ENCODE peak calls at places on chromosomes 16 and 17, in seven cellular contexts. X, H, I, M, Q, V and G are unnamed samples.

GRCh38 chr17:48547839-48548686 is 3.2 kb upstream of the HOXB2 start:
- DNase-seq in H (no peak), Q (no peak), X (no peak), V (peak; percentile 29), M (no peak), I (no peak), G (no peak)

GRCh38 chr17:49277638-49278037 is 47.1 kb upstream of the PHOSPHO1 start:
- DNase-seq in M (no peak), X (no peak), V (no peak), H (no peak), Q (peak; percentile 37), I (no peak), G (no peak)

GRCh38 chr17:69424287-69425041 is 10.0 kb downstream of the MAP2K6 start:
- DNase-seq in H (no peak), Q (no peak), I (no peak), X (no peak), V (no peak), M (no peak), G (no peak)

GRCh38 chr16:25512041-25512440 is 179.7 kb upstream of the HS3ST4 start:
- DNase-seq in V (no peak), Q (no peak), H (no peak), I (no peak), X (no peak), M (no peak), G (no peak)

GRCh38 chr17:17809527-17810373 is 27.0 kb downstream of the SREBF1 start:
- DNase-seq in V (no peak), Q (peak; percentile 71), H (no peak), M (no peak), I (no peak), X (no peak), G (no peak)

GRCh38 chr16:19559242-19559910 is 3.9 kb downstream of the VPS35L start:
- DNase-seq in Q (no peak), M (peak; percentile 45), I (peak; percentile 67), X (peak; percentile 29), V (no peak), H (no peak), G (peak; percentile 32)

GRCh38 chr16:87996962-87997880 is 46.0 kb downstream of the BANP start:
- DNase-seq in M (no peak), I (no peak), H (no peak), Q (no peak), X (no peak), V (no peak), G (no peak)

GRCh38 chr17:63685021-63685420 is 14.9 kb downstream of the LIMD2 start:
- DNase-seq in V (no peak), M (no peak), I (no peak), H (no peak), X (no peak), Q (no peak), G (no peak)

GRCh38 chr17:45784293-45784582 is at the start of gene CRHR1:
- DNase-seq in Q (no peak), I (no peak), X (no peak), V (no peak), H (no peak), M (no peak), G (no peak)

GRCh38 chr16:66961065-66961744 is at the start of gene CES3:
- DNase-seq in V (peak; percentile 33), I (peak; percentile 80), M (no peak), Q (peak; percentile 84), H (no peak), X (peak; percentile 81), G (peak; percentile 27)

GRCh38 chr16:74679983-74680382 is 13.3 kb upstream of the RFWD3 start:
- DNase-seq in H (no peak), X (no peak), I (no peak), M (no peak), V (no peak), Q (no peak), G (no peak)

GRCh38 chr16:81774348-81774747 is 4.7 kb upstream of the PLCG2 start:
- DNase-seq in Q (no peak), X (no peak), I (peak; percentile 84), M (no peak), V (no peak), H (no peak), G (no peak)

GRCh38 chr17:75830168-75831031 is 13.8 kb downstream of the UNC13D start:
- DNase-seq in H (no peak), Q (no peak), X (no peak), V (no peak), I (peak; percentile 55), M (no peak), G (no peak)

GRCh38 chr16:22220076-22220453 is 14.0 kb downstream of the EEF2K start:
- DNase-seq in Q (peak; percentile 78), X (no peak), V (no peak), I (no peak), H (no peak), M (no peak), G (no peak)

GRCh38 chr16:10827691-10828341 is 9.2 kb upstream of the TVP23A start:
- DNase-seq in I (no peak), M (no peak), X (no peak), V (no peak), Q (peak; percentile 81), H (peak; percentile 63), G (no peak)

GRCh38 chr17:2385240-2386202 is 15.3 kb downstream of the MNT start:
- DNase-seq in V (no peak), Q (no peak), I (no peak), H (no peak), X (no peak), M (no peak), G (no peak)

GRCh38 chr17:28916302-28916934 is 13.5 kb upstream of the DHRS13 start:
- DNase-seq in H (no peak), M (no peak), I (peak; percentile 62), X (peak; percentile 37), V (peak; percentile 27), Q (peak; percentile 69), G (no peak)

GRCh38 chr16:56610017-56610608 is 1.7 kb downstream of the MT2A start:
- DNase-seq in M (no peak), I (peak; percentile 32), V (peak; percentile 32), X (peak; percentile 57), H (no peak), Q (peak; percentile 82), G (no peak)

GRCh38 chr17:28684963-28685362 is 23.0 kb downstream of the SUPT6H start:
- DNase-seq in H (no peak), M (no peak), V (no peak), Q (no peak), I (no peak), X (no peak), G (no peak)

GRCh38 chr17:58208344-58208743 is 10.7 kb downstream of the MKS1 start:
- DNase-seq in I (no peak), Q (no peak), H (no peak), X (no peak), M (no peak), V (no peak), G (no peak)

GRCh38 chr16:86534779-86535605 is 20.0 kb downstream of the MTHFSD start:
- DNase-seq in I (no peak), X (no peak), H (no peak), Q (no peak), V (no peak), M (no peak), G (no peak)

GRCh38 chr16:55330726-55331647 is 7.0 kb downstream of the IRX6 start:
- DNase-seq in H (no peak), Q (no peak), I (no peak), X (no peak), M (no peak), V (no peak), G (no peak)

GRCh38 chr17:17808706-17809432 is 27.9 kb downstream of the SREBF1 start:
- DNase-seq in Q (no peak), X (no peak), M (no peak), V (no peak), I (peak; percentile 48), H (no peak), G (no peak)

GRCh38 chr17:50893183-50893993 is 27.2 kb upstream of the TOB1 start:
- DNase-seq in H (no peak), M (peak; percentile 75), X (no peak), Q (no peak), I (no peak), V (no peak), G (no peak)

GRCh38 chr17:81008140-81008539 is 16.5 kb downstream of the CHMP6 start:
- DNase-seq in M (no peak), H (no peak), I (no peak), V (no peak), X (no peak), Q (no peak), G (no peak)

DNA sequence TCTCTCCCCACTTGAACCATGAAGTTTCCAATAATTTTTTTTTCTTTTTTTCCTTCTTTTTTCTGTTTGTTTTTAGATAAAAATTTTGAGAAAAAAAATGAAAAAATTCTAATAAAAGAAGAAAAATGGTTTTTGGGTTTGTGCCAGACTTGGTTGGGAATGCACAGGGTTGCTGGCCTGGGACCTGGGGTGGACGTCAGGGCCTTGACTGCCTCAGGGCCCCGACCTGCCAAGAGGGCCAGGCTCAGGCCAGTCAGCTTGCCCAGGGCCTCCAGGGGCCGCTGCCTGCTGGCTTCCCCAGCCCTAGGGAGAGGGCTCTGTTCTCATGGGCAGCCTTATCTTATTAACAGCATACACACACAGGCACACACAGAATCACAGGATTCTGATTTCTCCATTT is 6.5 kb downstream of the TBX6 start:
- DNase-seq in Q (no peak), V (no peak), X (no peak), I (no peak), M (no peak), H (no peak), G (no peak)
- TF ChIP-seq CTCF in Q (no peak), V (no peak), X (no peak), I (no peak), M (no peak), H (no peak), G (no peak)

GRCh38 chr16:2088759-2089358 is 41.1 kb downstream of the TSC2 start:
- DNase-seq in M (peak; percentile 75), V (no peak), X (no peak), I (no peak), Q (no peak), H (no peak), G (no peak)
- H3K27ac ChIP-seq in M (no peak overlapping the region), V (no peak overlapping the region), X (no peak overlapping the region), I (no peak overlapping the region), Q (no peak overlapping the region), H (no peak overlapping the region), G (no peak overlapping the region)

GRCh38 chr17:73196500-73196899 is 3.6 kb downstream of the COG1 start:
- DNase-seq in V (no peak), Q (no peak), X (no peak), M (no peak), I (no peak), H (no peak), G (no peak)
- TF ChIP-seq CTCF in V (no peak), Q (peak; percentile 31), X (no peak), M (peak; percentile 45), I (no peak), H (no peak), G (no peak)

GRCh38 chr17:66667491-66668030 is 167.4 kb upstream of the CACNG5 start:
- DNase-seq in M (no peak), X (peak; percentile 41), I (no peak), V (peak; percentile 18), H (no peak), Q (no peak), G (no peak)

GRCh38 chr17:66667090-66667489 is 167.8 kb upstream of the CACNG5 start:
- DNase-seq in X (no peak), I (no peak), H (no peak), V (no peak), M (no peak), Q (no peak), G (no peak)

GRCh38 chr17:66663041-66663494 is 171.8 kb upstream of the CACNG5 start:
- DNase-seq in I (no peak), H (no peak), V (no peak), X (no peak), Q (no peak), M (no peak), G (no peak)

GRCh38 chr17:66664336-66664735 is 170.6 kb upstream of the CACNG5 start:
- DNase-seq in I (no peak), H (no peak), V (no peak), X (no peak), Q (no peak), M (no peak), G (no peak)

GRCh38 chr17:66665194-66665593 is 169.7 kb upstream of the CACNG5 start:
- DNase-seq in X (no peak), H (no peak), V (no peak), Q (no peak), I (no peak), M (no peak), G (no peak)
- H3K27ac ChIP-seq in X (no peak overlapping the region), H (no peak overlapping the region), V (no peak overlapping the region), Q (no peak overlapping the region), I (no peak overlapping the region), M (no peak overlapping the region), G (no peak overlapping the region)